ENCODE peak calls at places on chromosomes 7 and 10, in five cellular contexts. M, L, K, U and F are unnamed samples.

GRCh38 chr10:108422286-108422685 is 1257.8 kb upstream of the SORCS1 start:
- DNase-seq in K (no peak), U (no peak), M (no peak), L (no peak), F (no peak)

GRCh38 chr7:92797284-92797683 is 39.1 kb downstream of the CDK6 start:
- DNase-seq in U (no peak), K (no peak), M (no peak), L (no peak), F (no peak)

GRCh38 chr10:72637398-72637857 is 11.5 kb upstream of the MICU1 start:
- DNase-seq in M (no peak), U (peak), L (no peak), K (peak), F (no peak)

GRCh38 chr10:132408367-132408781 is 11.4 kb downstream of the PWWP2B start:
- DNase-seq in U (no peak), M (no peak), K (no peak), L (no peak), F (no peak)

GRCh38 chr10:93280699-93281366 is 201.3 kb downstream of the MYOF start:
- DNase-seq in K (no peak), M (no peak), U (no peak), L (no peak), F (no peak)

GRCh38 chr10:32971536-32972091 is 13.6 kb upstream of the ITGB1 start:
- DNase-seq in K (no peak), U (no peak), L (no peak), M (no peak), F (no peak)

GRCh38 chr7:69782917-69783684 is 184.8 kb downstream of the AUTS2 start:
- DNase-seq in U (no peak), M (no peak), L (no peak), K (no peak), F (no peak)

GRCh38 chr7:126702242-126703016 is 550.3 kb downstream of the GRM8 start:
- DNase-seq in U (no peak), L (no peak), M (no peak), K (no peak), F (no peak)

GRCh38 chr10:22699976-22700375 is 14.4 kb downstream of the PIP4K2A start:
- DNase-seq in M (no peak), U (no peak), L (no peak), K (no peak), F (no peak)

GRCh38 chr10:21519327-21519933 is 6.1 kb downstream of the SKIDA1 start:
- DNase-seq in M (no peak), U (no peak), L (no peak), K (no peak), F (no peak)

GRCh38 chr10:103847909-103848468 is 7.4 kb downstream of the SH3PXD2A start:
- DNase-seq in M (no peak), K (no peak), U (no peak), L (no peak), F (no peak)

GRCh38 chr7:45328397-45329080 is 170.9 kb downstream of the RAMP3 start:
- DNase-seq in M (no peak), L (no peak), K (no peak), U (no peak), F (no peak)

GRCh38 chr10:127743205-127743604 is 6.2 kb downstream of the FOXI2 start:
- DNase-seq in U (no peak), K (no peak), L (no peak), M (no peak), F (no peak)

GRCh38 chr10:29588640-29589421 is 45.9 kb downstream of the SVIL start:
- DNase-seq in L (no peak), M (no peak), K (no peak), U (peak), F (no peak)

GRCh38 chr7:56287429-56288138 is 171.4 kb upstream of the NUPR2 start:
- DNase-seq in M (no peak), K (no peak), U (no peak), L (no peak), F (no peak)

GRCh38 chr7:151083071-151083823 is at the start of gene TMUB1:
- DNase-seq in U (no peak), M (peak), L (peak), K (no peak), F (peak)

GRCh38 chr10:75137533-75138438 is 26.3 kb downstream of the SAMD8 start:
- DNase-seq in U (peak), M (no peak), L (no peak), K (no peak), F (no peak)

GRCh38 chr7:47269466-47269836 is 312.5 kb downstream of the TNS3 start:
- DNase-seq in M (no peak), U (no peak), K (no peak), L (no peak), F (no peak)